ENCODE peak calls at places on chromosome 21, in five cellular contexts. One of them, this sample, is unnamed.

GRCh38 chr21:17611414-17612022 is 1.2 kb downstream of the BTG3 start:
- DNase-seq in type B pancreatic cell: peak; percentile 79
- DNase-seq in natural killer cell: peak; percentile 74
- DNase-seq in tibial artery: peak; percentile 88
- DNase-seq in mucosa of descending colon: peak; percentile 81
- DNase-seq in this sample: peak; percentile 90

GRCh38 chr21:27225142-27225541 is 258.3 kb upstream of the ADAMTS5 start:
- DNase-seq in type B pancreatic cell: no peak
- DNase-seq in natural killer cell: no peak
- DNase-seq in tibial artery: no peak
- DNase-seq in mucosa of descending colon: no peak
- DNase-seq in this sample: no peak

GRCh38 chr21:15874610-15875009 is 144.8 kb downstream of the USP25 start:
- DNase-seq in type B pancreatic cell: no peak
- DNase-seq in natural killer cell: no peak
- DNase-seq in tibial artery: no peak
- DNase-seq in mucosa of descending colon: no peak
- DNase-seq in this sample: no peak

GRCh38 chr21:41917531-41917930 is 36.3 kb downstream of the C2CD2 start:
- DNase-seq in type B pancreatic cell: no peak
- DNase-seq in natural killer cell: no peak
- DNase-seq in tibial artery: no peak
- DNase-seq in mucosa of descending colon: no peak
- DNase-seq in this sample: no peak

GRCh38 chr21:17612023-17612564 is 607 bp downstream of the BTG3 start:
- DNase-seq in type B pancreatic cell: no peak
- DNase-seq in natural killer cell: peak; percentile 34
- DNase-seq in tibial artery: peak; percentile 69
- DNase-seq in mucosa of descending colon: peak; percentile 69
- DNase-seq in this sample: no peak

GRCh38 chr21:20739421-20739820 is 258.8 kb upstream of the NCAM2 start:
- DNase-seq in type B pancreatic cell: no peak
- DNase-seq in natural killer cell: no peak
- DNase-seq in tibial artery: no peak
- DNase-seq in mucosa of descending colon: no peak
- DNase-seq in this sample: no peak

GRCh38 chr21:26099610-26100219 is 70.9 kb downstream of the APP start:
- DNase-seq in type B pancreatic cell: no peak
- DNase-seq in natural killer cell: no peak
- DNase-seq in tibial artery: no peak
- DNase-seq in mucosa of descending colon: no peak
- DNase-seq in this sample: no peak

GRCh38 chr21:38878394-38879179 is 72.9 kb downstream of the ETS2 start:
- DNase-seq in type B pancreatic cell: no peak
- DNase-seq in natural killer cell: no peak
- DNase-seq in tibial artery: no peak
- DNase-seq in mucosa of descending colon: no peak
- DNase-seq in this sample: no peak

GRCh38 chr21:20570824-20571232 is 427.4 kb upstream of the NCAM2 start:
- DNase-seq in type B pancreatic cell: no peak
- DNase-seq in natural killer cell: no peak
- DNase-seq in tibial artery: no peak
- DNase-seq in mucosa of descending colon: no peak
- DNase-seq in this sample: no peak

DNA sequence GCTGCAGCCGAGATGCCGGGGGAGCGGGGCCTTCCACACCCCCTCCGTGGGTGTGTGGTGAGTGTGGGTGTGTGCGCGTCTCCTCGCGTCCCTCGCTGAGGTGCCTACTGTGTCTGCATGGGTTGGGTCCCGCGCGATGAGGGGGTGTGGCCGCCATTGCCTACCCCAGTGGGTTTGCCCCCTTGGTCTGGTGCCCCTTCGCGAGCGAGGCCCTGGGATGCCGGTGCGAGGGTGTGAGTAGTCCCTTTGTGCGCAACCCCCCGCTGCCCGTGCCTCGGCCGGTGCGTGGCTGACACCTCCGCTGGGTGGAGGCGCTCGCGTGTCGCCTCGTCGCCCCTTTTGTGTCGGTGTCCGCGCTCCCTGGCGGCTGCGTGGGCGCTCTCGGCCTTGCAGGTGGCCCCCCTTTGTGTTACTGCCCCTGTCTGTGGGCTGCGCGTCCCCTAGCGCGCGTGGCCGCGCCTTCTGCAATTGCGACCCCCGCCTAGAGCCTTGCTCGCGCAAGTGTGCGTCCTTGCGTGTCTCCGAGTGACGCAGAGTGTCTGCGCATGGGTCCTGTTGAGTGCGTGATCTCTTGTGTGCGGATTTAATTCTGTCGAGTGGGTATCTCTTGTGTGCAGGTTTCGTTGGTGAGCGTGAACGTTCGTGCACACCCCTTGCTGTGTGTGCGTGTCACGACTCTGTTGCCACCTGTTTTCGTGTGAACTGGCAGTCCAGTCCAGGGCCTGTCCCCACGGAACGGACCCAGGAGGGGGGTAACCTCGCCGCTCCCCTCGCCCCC is 552 bp downstream of the TTC3 start:
- DNase-seq in type B pancreatic cell: no peak
- DNase-seq in natural killer cell: no peak
- DNase-seq in tibial artery: peak; percentile 83
- DNase-seq in mucosa of descending colon: peak; percentile 81
- DNase-seq in this sample: peak; percentile 87
- TF ChIP-seq CTCF in type B pancreatic cell: no peak
- TF ChIP-seq CTCF in natural killer cell: no peak
- TF ChIP-seq CTCF in tibial artery: no peak
- TF ChIP-seq CTCF in mucosa of descending colon: no peak
- TF ChIP-seq CTCF in this sample: no peak

GRCh38 chr21:44364151-44365053 is 11.0 kb downstream of the TRPM2 start:
- DNase-seq in type B pancreatic cell: no peak
- DNase-seq in natural killer cell: no peak
- DNase-seq in tibial artery: no peak
- DNase-seq in mucosa of descending colon: no peak
- DNase-seq in this sample: no peak
- TF ChIP-seq CTCF in type B pancreatic cell: no peak
- TF ChIP-seq CTCF in natural killer cell: no peak
- TF ChIP-seq CTCF in tibial artery: no peak
- TF ChIP-seq CTCF in mucosa of descending colon: no peak
- TF ChIP-seq CTCF in this sample: no peak

DNA sequence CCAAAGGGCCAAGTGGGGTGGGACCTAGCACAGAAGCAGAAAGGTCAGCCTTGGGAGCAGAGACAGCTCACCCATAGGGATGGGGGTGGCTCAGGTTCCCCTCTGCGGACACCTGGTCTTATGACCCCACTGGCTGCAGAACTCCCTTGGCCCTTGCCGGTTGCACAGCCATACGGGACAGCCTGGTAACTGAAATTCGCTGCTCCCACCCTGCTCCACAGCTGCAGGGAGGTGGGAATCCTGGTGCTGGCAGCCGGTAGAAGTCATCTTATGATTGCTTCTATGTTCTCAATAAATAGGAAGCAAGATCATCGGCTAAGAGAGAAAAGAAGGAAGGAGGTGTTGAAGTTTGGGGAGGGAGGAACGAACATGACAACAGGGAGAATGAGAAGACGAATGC is 64.1 kb downstream of the HLCS start:
- DNase-seq in type B pancreatic cell: no peak
- DNase-seq in natural killer cell: no peak
- DNase-seq in tibial artery: no peak
- DNase-seq in mucosa of descending colon: no peak
- DNase-seq in this sample: peak; percentile 59
- TF ChIP-seq CTCF in type B pancreatic cell: no peak
- TF ChIP-seq CTCF in natural killer cell: no peak
- TF ChIP-seq CTCF in tibial artery: no peak
- TF ChIP-seq CTCF in mucosa of descending colon: no peak
- TF ChIP-seq CTCF in this sample: no peak

GRCh38 chr21:28834335-28835238 is 158.1 kb downstream of the LTN1 start:
- DNase-seq in type B pancreatic cell: no peak
- DNase-seq in natural killer cell: no peak
- DNase-seq in tibial artery: no peak
- DNase-seq in mucosa of descending colon: peak; percentile 36
- DNase-seq in this sample: no peak
- TF ChIP-seq CTCF in type B pancreatic cell: no peak
- TF ChIP-seq CTCF in natural killer cell: no peak
- TF ChIP-seq CTCF in tibial artery: no peak
- TF ChIP-seq CTCF in mucosa of descending colon: no peak
- TF ChIP-seq CTCF in this sample: no peak

GRCh38 chr21:24727803-24728425 is 879.4 kb downstream of the MRPL39 start:
- DNase-seq in type B pancreatic cell: no peak
- DNase-seq in natural killer cell: no peak
- DNase-seq in tibial artery: no peak
- DNase-seq in mucosa of descending colon: no peak
- DNase-seq in this sample: no peak
- TF ChIP-seq CTCF in type B pancreatic cell: no peak
- TF ChIP-seq CTCF in natural killer cell: no peak
- TF ChIP-seq CTCF in tibial artery: no peak
- TF ChIP-seq CTCF in mucosa of descending colon: no peak
- TF ChIP-seq CTCF in this sample: no peak

GRCh38 chr21:24514081-24514733 is 1093.1 kb downstream of the MRPL39 start:
- DNase-seq in type B pancreatic cell: no peak
- DNase-seq in natural killer cell: no peak
- DNase-seq in tibial artery: no peak
- DNase-seq in mucosa of descending colon: no peak
- DNase-seq in this sample: no peak
- TF ChIP-seq CTCF in type B pancreatic cell: peak; percentile 63
- TF ChIP-seq CTCF in natural killer cell: peak; percentile 62
- TF ChIP-seq CTCF in tibial artery: peak; percentile 33
- TF ChIP-seq CTCF in mucosa of descending colon: no peak
- TF ChIP-seq CTCF in this sample: peak; percentile 54

GRCh38 chr21:35095859-35096291 is 46.8 kb upstream of the RUNX1 start:
- DNase-seq in type B pancreatic cell: no peak
- DNase-seq in natural killer cell: no peak
- DNase-seq in tibial artery: no peak
- DNase-seq in mucosa of descending colon: no peak
- DNase-seq in this sample: no peak
- TF ChIP-seq CTCF in type B pancreatic cell: no peak
- TF ChIP-seq CTCF in natural killer cell: no peak
- TF ChIP-seq CTCF in tibial artery: no peak
- TF ChIP-seq CTCF in mucosa of descending colon: no peak
- TF ChIP-seq CTCF in this sample: no peak

DNA sequence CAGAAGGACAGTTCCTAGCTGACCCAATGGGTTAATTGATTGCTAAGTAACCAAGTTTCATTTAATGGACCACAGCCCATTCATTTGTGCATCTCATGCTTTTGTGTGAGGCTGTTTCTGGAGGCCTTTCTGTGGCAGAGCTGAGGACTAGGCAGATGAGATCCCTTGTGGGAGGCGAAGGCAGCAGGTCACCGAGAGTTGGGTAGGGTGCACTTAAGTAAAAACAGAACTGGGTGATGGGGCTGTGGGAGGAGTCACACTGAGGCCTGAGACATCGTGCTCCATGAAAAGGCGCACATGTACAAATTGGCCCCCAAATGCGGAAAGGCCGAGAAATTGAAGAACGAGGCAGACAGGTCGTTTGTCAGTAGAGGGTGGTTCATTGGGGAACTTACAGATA is 60.9 kb downstream of the S100B start:
- DNase-seq in type B pancreatic cell: no peak
- DNase-seq in natural killer cell: peak; percentile 4
- DNase-seq in tibial artery: no peak
- DNase-seq in mucosa of descending colon: no peak
- DNase-seq in this sample: no peak
- TF ChIP-seq CTCF in type B pancreatic cell: no peak
- TF ChIP-seq CTCF in natural killer cell: no peak
- TF ChIP-seq CTCF in tibial artery: no peak
- TF ChIP-seq CTCF in mucosa of descending colon: no peak
- TF ChIP-seq CTCF in this sample: no peak

GRCh38 chr21:44582980-44583799 is 2.8 kb upstream of the KRTAP10-5 start:
- DNase-seq in type B pancreatic cell: no peak
- DNase-seq in natural killer cell: no peak
- DNase-seq in tibial artery: no peak
- DNase-seq in mucosa of descending colon: no peak
- DNase-seq in this sample: peak; percentile 79

GRCh38 chr21:44585892-44586291 is 5.5 kb upstream of the KRTAP10-5 start:
- DNase-seq in type B pancreatic cell: no peak
- DNase-seq in natural killer cell: no peak
- DNase-seq in tibial artery: no peak
- DNase-seq in mucosa of descending colon: no peak
- DNase-seq in this sample: peak; percentile 62

GRCh38 chr21:44582055-44582454 is 1.7 kb upstream of the KRTAP10-5 start:
- DNase-seq in type B pancreatic cell: no peak
- DNase-seq in natural killer cell: no peak
- DNase-seq in tibial artery: peak; percentile 37
- DNase-seq in mucosa of descending colon: no peak
- DNase-seq in this sample: peak; percentile 67

GRCh38 chr21:44581158-44581557 is 754 bp upstream of the KRTAP10-5 start:
- DNase-seq in type B pancreatic cell: no peak
- DNase-seq in natural killer cell: no peak
- DNase-seq in tibial artery: no peak
- DNase-seq in mucosa of descending colon: no peak
- DNase-seq in this sample: no peak

DNA sequence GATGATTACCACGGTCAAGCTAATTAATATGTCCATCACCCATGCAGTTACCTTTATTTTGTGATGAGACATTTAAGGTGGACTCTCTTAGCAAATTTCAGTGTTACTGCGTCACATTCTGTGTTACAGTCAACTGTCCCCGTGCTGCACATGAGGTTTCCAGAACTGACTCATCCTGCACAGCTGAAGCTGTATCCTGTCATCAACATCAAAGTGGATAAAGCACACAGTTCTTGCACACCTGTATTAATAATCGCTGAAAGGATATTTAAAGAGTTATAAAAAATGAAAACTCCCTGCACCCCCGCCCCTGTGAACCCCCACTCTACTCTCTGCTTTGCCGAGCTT is 3.4 kb upstream of the KRTAP10-5 start:
- DNase-seq in type B pancreatic cell: no peak
- DNase-seq in natural killer cell: no peak
- DNase-seq in tibial artery: no peak
- DNase-seq in mucosa of descending colon: no peak
- DNase-seq in this sample: no peak
- TF ChIP-seq CTCF in type B pancreatic cell: no peak
- TF ChIP-seq CTCF in natural killer cell: no peak
- TF ChIP-seq CTCF in tibial artery: no peak
- TF ChIP-seq CTCF in mucosa of descending colon: no peak
- TF ChIP-seq CTCF in this sample: no peak